ENCODE peak calls at places on chromosomes 11 and 22, in nine cellular contexts. One of them, this sample, is unnamed.

GRCh38 chr22:34804588-34804987 is 261.4 kb upstream of the ISX start:
- DNase-seq in GM12891: no peak
- DNase-seq in adipocyte: no peak
- DNase-seq in effector CD4-positive, alpha-beta T cell: no peak
- DNase-seq in immature natural killer cell: no peak
- DNase-seq in activated T-cell treated with anti-CD3 and anti-CD28 coated beads for 1 hour: no peak
- DNase-seq in right atrium auricular region: no peak
- DNase-seq in heart right ventricle: no peak
- DNase-seq in naive thymus-derived CD8-positive, alpha-beta T cell: no peak
- DNase-seq in this sample: no peak

GRCh38 chr11:17063171-17064002 is 14.1 kb downstream of the RPS13 start:
- DNase-seq in heart right ventricle: peak; percentile 72
- DNase-seq in immature natural killer cell: peak; percentile 25
- DNase-seq in right atrium auricular region: no peak
- DNase-seq in adipocyte: peak; percentile 76
- DNase-seq in naive thymus-derived CD8-positive, alpha-beta T cell: no peak
- DNase-seq in effector CD4-positive, alpha-beta T cell: no peak
- DNase-seq in activated T-cell treated with anti-CD3 and anti-CD28 coated beads for 1 hour: no peak
- DNase-seq in GM12891: peak; percentile 39
- DNase-seq in this sample: no peak

GRCh38 chr11:1442163-1442562 is 44.4 kb downstream of the MOB2 start:
- DNase-seq in naive thymus-derived CD8-positive, alpha-beta T cell: no peak
- DNase-seq in activated T-cell treated with anti-CD3 and anti-CD28 coated beads for 1 hour: no peak
- DNase-seq in GM12891: no peak
- DNase-seq in effector CD4-positive, alpha-beta T cell: no peak
- DNase-seq in right atrium auricular region: no peak
- DNase-seq in adipocyte: peak; percentile 10
- DNase-seq in immature natural killer cell: no peak
- DNase-seq in heart right ventricle: no peak
- DNase-seq in this sample: peak; percentile 8

GRCh38 chr11:43866520-43866919 is 14.1 kb upstream of the ALKBH3 start:
- DNase-seq in activated T-cell treated with anti-CD3 and anti-CD28 coated beads for 1 hour: no peak
- DNase-seq in adipocyte: peak; percentile 26
- DNase-seq in effector CD4-positive, alpha-beta T cell: no peak
- DNase-seq in naive thymus-derived CD8-positive, alpha-beta T cell: no peak
- DNase-seq in GM12891: no peak
- DNase-seq in right atrium auricular region: no peak
- DNase-seq in heart right ventricle: no peak
- DNase-seq in immature natural killer cell: no peak
- DNase-seq in this sample: no peak

GRCh38 chr22:50306753-50307749 is at the start of gene PLXNB2:
- DNase-seq in immature natural killer cell: peak; percentile 33
- DNase-seq in GM12891: peak; percentile 84
- DNase-seq in effector CD4-positive, alpha-beta T cell: no peak
- DNase-seq in activated T-cell treated with anti-CD3 and anti-CD28 coated beads for 1 hour: no peak
- DNase-seq in adipocyte: peak; percentile 91
- DNase-seq in heart right ventricle: peak; percentile 87
- DNase-seq in right atrium auricular region: no peak
- DNase-seq in naive thymus-derived CD8-positive, alpha-beta T cell: peak; percentile 39
- DNase-seq in this sample: no peak

GRCh38 chr11:26621147-26621546 is 49.1 kb upstream of the MUC15 start:
- DNase-seq in naive thymus-derived CD8-positive, alpha-beta T cell: no peak
- DNase-seq in immature natural killer cell: no peak
- DNase-seq in GM12891: no peak
- DNase-seq in adipocyte: peak; percentile 72
- DNase-seq in activated T-cell treated with anti-CD3 and anti-CD28 coated beads for 1 hour: no peak
- DNase-seq in right atrium auricular region: no peak
- DNase-seq in heart right ventricle: no peak
- DNase-seq in effector CD4-positive, alpha-beta T cell: no peak
- DNase-seq in this sample: no peak

GRCh38 chr11:91978747-91979146 is 245.9 kb upstream of the FAT3 start:
- DNase-seq in adipocyte: no peak
- DNase-seq in activated T-cell treated with anti-CD3 and anti-CD28 coated beads for 1 hour: no peak
- DNase-seq in effector CD4-positive, alpha-beta T cell: no peak
- DNase-seq in heart right ventricle: no peak
- DNase-seq in immature natural killer cell: no peak
- DNase-seq in right atrium auricular region: no peak
- DNase-seq in naive thymus-derived CD8-positive, alpha-beta T cell: no peak
- DNase-seq in GM12891: no peak
- DNase-seq in this sample: no peak

GRCh38 chr11:73140213-73141030 is 1.7 kb downstream of the FCHSD2 start:
- DNase-seq in adipocyte: peak; percentile 67
- DNase-seq in GM12891: no peak
- DNase-seq in immature natural killer cell: no peak
- DNase-seq in activated T-cell treated with anti-CD3 and anti-CD28 coated beads for 1 hour: no peak
- DNase-seq in heart right ventricle: peak; percentile 40
- DNase-seq in right atrium auricular region: no peak
- DNase-seq in naive thymus-derived CD8-positive, alpha-beta T cell: no peak
- DNase-seq in effector CD4-positive, alpha-beta T cell: no peak
- DNase-seq in this sample: no peak

GRCh38 chr22:29071261-29072045 is 1.4 kb upstream of the KREMEN1 start:
- DNase-seq in effector CD4-positive, alpha-beta T cell: peak; percentile 16
- DNase-seq in right atrium auricular region: no peak
- DNase-seq in heart right ventricle: peak; percentile 51
- DNase-seq in naive thymus-derived CD8-positive, alpha-beta T cell: peak; percentile 14
- DNase-seq in immature natural killer cell: no peak
- DNase-seq in GM12891: no peak
- DNase-seq in adipocyte: peak; percentile 49
- DNase-seq in activated T-cell treated with anti-CD3 and anti-CD28 coated beads for 1 hour: no peak
- DNase-seq in this sample: no peak

GRCh38 chr11:111694851-111695250 is 71.3 kb downstream of the PPP2R1B start:
- DNase-seq in immature natural killer cell: no peak
- DNase-seq in adipocyte: peak; percentile 75
- DNase-seq in naive thymus-derived CD8-positive, alpha-beta T cell: no peak
- DNase-seq in activated T-cell treated with anti-CD3 and anti-CD28 coated beads for 1 hour: no peak
- DNase-seq in effector CD4-positive, alpha-beta T cell: no peak
- DNase-seq in right atrium auricular region: no peak
- DNase-seq in heart right ventricle: no peak
- DNase-seq in GM12891: no peak
- DNase-seq in this sample: no peak

GRCh38 chr22:33922268-33922667 is 2.0 kb upstream of the LARGE1 start:
- DNase-seq in GM12891: no peak
- DNase-seq in right atrium auricular region: peak; percentile 67
- DNase-seq in immature natural killer cell: no peak
- DNase-seq in activated T-cell treated with anti-CD3 and anti-CD28 coated beads for 1 hour: no peak
- DNase-seq in naive thymus-derived CD8-positive, alpha-beta T cell: peak; percentile 2
- DNase-seq in heart right ventricle: no peak
- DNase-seq in effector CD4-positive, alpha-beta T cell: no peak
- DNase-seq in adipocyte: peak; percentile 72
- DNase-seq in this sample: no peak

GRCh38 chr11:70501026-70501901 is 102.9 kb downstream of the CTTN start:
- DNase-seq in GM12891: no peak
- DNase-seq in heart right ventricle: peak; percentile 48
- DNase-seq in immature natural killer cell: no peak
- DNase-seq in naive thymus-derived CD8-positive, alpha-beta T cell: no peak
- DNase-seq in effector CD4-positive, alpha-beta T cell: no peak
- DNase-seq in activated T-cell treated with anti-CD3 and anti-CD28 coated beads for 1 hour: no peak
- DNase-seq in right atrium auricular region: no peak
- DNase-seq in adipocyte: no peak
- DNase-seq in this sample: no peak

GRCh38 chr11:119371778-119372182 is 9.7 kb downstream of the USP2 start:
- DNase-seq in GM12891: no peak
- DNase-seq in immature natural killer cell: no peak
- DNase-seq in effector CD4-positive, alpha-beta T cell: no peak
- DNase-seq in activated T-cell treated with anti-CD3 and anti-CD28 coated beads for 1 hour: no peak
- DNase-seq in adipocyte: no peak
- DNase-seq in naive thymus-derived CD8-positive, alpha-beta T cell: no peak
- DNase-seq in right atrium auricular region: no peak
- DNase-seq in heart right ventricle: no peak
- DNase-seq in this sample: no peak

GRCh38 chr11:93613432-93613831 is 48.0 kb upstream of the CEP295 start:
- DNase-seq in right atrium auricular region: no peak
- DNase-seq in immature natural killer cell: no peak
- DNase-seq in activated T-cell treated with anti-CD3 and anti-CD28 coated beads for 1 hour: no peak
- DNase-seq in heart right ventricle: no peak
- DNase-seq in GM12891: no peak
- DNase-seq in effector CD4-positive, alpha-beta T cell: no peak
- DNase-seq in adipocyte: no peak
- DNase-seq in naive thymus-derived CD8-positive, alpha-beta T cell: no peak
- DNase-seq in this sample: no peak

GRCh38 chr11:22828373-22828772 is 1.2 kb downstream of the SVIP start:
- DNase-seq in right atrium auricular region: no peak
- DNase-seq in adipocyte: no peak
- DNase-seq in immature natural killer cell: no peak
- DNase-seq in heart right ventricle: no peak
- DNase-seq in activated T-cell treated with anti-CD3 and anti-CD28 coated beads for 1 hour: no peak
- DNase-seq in naive thymus-derived CD8-positive, alpha-beta T cell: no peak
- DNase-seq in effector CD4-positive, alpha-beta T cell: no peak
- DNase-seq in GM12891: no peak
- DNase-seq in this sample: no peak

GRCh38 chr11:96234866-96235441 is 108.0 kb downstream of the MAML2 start:
- DNase-seq in effector CD4-positive, alpha-beta T cell: no peak
- DNase-seq in heart right ventricle: no peak
- DNase-seq in immature natural killer cell: no peak
- DNase-seq in activated T-cell treated with anti-CD3 and anti-CD28 coated beads for 1 hour: no peak
- DNase-seq in naive thymus-derived CD8-positive, alpha-beta T cell: no peak
- DNase-seq in adipocyte: no peak
- DNase-seq in GM12891: no peak
- DNase-seq in right atrium auricular region: no peak
- DNase-seq in this sample: peak; percentile 39

GRCh38 chr11:96215094-96215782 is 127.8 kb downstream of the MAML2 start:
- DNase-seq in right atrium auricular region: no peak
- DNase-seq in effector CD4-positive, alpha-beta T cell: no peak
- DNase-seq in GM12891: no peak
- DNase-seq in adipocyte: peak; percentile 47
- DNase-seq in activated T-cell treated with anti-CD3 and anti-CD28 coated beads for 1 hour: no peak
- DNase-seq in heart right ventricle: no peak
- DNase-seq in naive thymus-derived CD8-positive, alpha-beta T cell: peak; percentile 67
- DNase-seq in immature natural killer cell: peak; percentile 64
- DNase-seq in this sample: no peak

GRCh38 chr11:117720061-117720511 is 76.9 kb downstream of the DSCAML1 start:
- DNase-seq in GM12891: no peak
- DNase-seq in heart right ventricle: no peak
- DNase-seq in naive thymus-derived CD8-positive, alpha-beta T cell: no peak
- DNase-seq in right atrium auricular region: no peak
- DNase-seq in immature natural killer cell: no peak
- DNase-seq in effector CD4-positive, alpha-beta T cell: no peak
- DNase-seq in activated T-cell treated with anti-CD3 and anti-CD28 coated beads for 1 hour: no peak
- DNase-seq in adipocyte: no peak
- DNase-seq in this sample: no peak

GRCh38 chr11:118398797-118399564 is 2.4 kb upstream of the ATP5MG start:
- DNase-seq in adipocyte: no peak
- DNase-seq in right atrium auricular region: no peak
- DNase-seq in heart right ventricle: no peak
- DNase-seq in activated T-cell treated with anti-CD3 and anti-CD28 coated beads for 1 hour: peak; percentile 12
- DNase-seq in immature natural killer cell: no peak
- DNase-seq in naive thymus-derived CD8-positive, alpha-beta T cell: peak; percentile 89
- DNase-seq in effector CD4-positive, alpha-beta T cell: peak; percentile 60
- DNase-seq in GM12891: no peak
- DNase-seq in this sample: no peak

GRCh38 chr11:69662021-69662698 is 13.0 kb downstream of the LTO1 start:
- DNase-seq in immature natural killer cell: no peak
- DNase-seq in GM12891: no peak
- DNase-seq in activated T-cell treated with anti-CD3 and anti-CD28 coated beads for 1 hour: no peak
- DNase-seq in heart right ventricle: peak; percentile 59
- DNase-seq in naive thymus-derived CD8-positive, alpha-beta T cell: no peak
- DNase-seq in adipocyte: no peak
- DNase-seq in effector CD4-positive, alpha-beta T cell: no peak
- DNase-seq in right atrium auricular region: no peak
- DNase-seq in this sample: no peak